ENCODE peak calls at places on chromosomes 7 and 10, in six cellular contexts. A is mammary epithelial cell, Z is upper lobe of left lung, J is AG04450, V is A549, Y is IMR-90. W is an unnamed sample.

GRCh38 chr7:111301891-111302290 is 211.0 kb downstream of the LRRN3 start:
- DNase-seq in A (no peak), Z (no peak), J (no peak), V (no peak), Y (peak; percentile 2), W (no peak)

GRCh38 chr10:101829561-101830315 is 11.5 kb upstream of the OGA start:
- DNase-seq in A (no peak), Z (peak; percentile 87), J (no peak), V (no peak), Y (no peak), W (no peak)

GRCh38 chr7:65269150-65269856 is 104.4 kb upstream of the ZNF92 start:
- DNase-seq in A (peak; percentile 80), Z (no peak), J (peak; percentile 15), V (peak; percentile 97), Y (peak; percentile 58), W (no peak)

GRCh38 chr10:36280886-36281499 is 638.9 kb upstream of the FZD8 start:
- DNase-seq in A (no peak), Z (peak; percentile 2), J (no peak), V (peak; percentile 60), Y (no peak), W (no peak)

GRCh38 chr10:112375721-112376577 is 2.0 kb downstream of the ACSL5 start:
- DNase-seq in A (no peak), Z (peak; percentile 28), J (no peak), V (no peak), Y (peak; percentile 49), W (no peak)

GRCh38 chr10:133325392-133325760 is 11.3 kb downstream of the CALY start:
- DNase-seq in A (no peak), Z (peak; percentile 86), J (no peak), V (no peak), Y (no peak), W (no peak)

GRCh38 chr7:29207023-29207422 is 12.4 kb downstream of the CHN2 start:
- DNase-seq in A (no peak), Z (no peak), J (no peak), V (no peak), Y (no peak), W (no peak)

GRCh38 chr10:123134915-123135414 is 805 bp upstream of the HMX3 start:
- DNase-seq in A (no peak), Z (peak; percentile 77), J (no peak), V (no peak), Y (no peak), W (no peak)

GRCh38 chr10:51103818-51104217 is 29.5 kb downstream of the PRKG1 start:
- DNase-seq in A (peak; percentile 34), Z (no peak), J (no peak), V (no peak), Y (peak; percentile 42), W (no peak)

GRCh38 chr7:92177362-92177761 is 1.6 kb downstream of the LRRD1 start:
- DNase-seq in A (peak; percentile 9), Z (no peak), J (no peak), V (no peak), Y (peak; percentile 70), W (no peak)

GRCh38 chr10:21899736-21900135 is 103.8 kb downstream of the DNAJC1 start:
- DNase-seq in A (no peak), Z (no peak), J (no peak), V (no peak), Y (peak; percentile 19), W (no peak)

GRCh38 chr10:28684986-28685580 is 7.8 kb downstream of the BAMBI start:
- DNase-seq in A (no peak), Z (no peak), J (no peak), V (no peak), Y (no peak), W (peak; percentile 27)

GRCh38 chr10:17655009-17655408 is 11.1 kb downstream of the STAM start:
- DNase-seq in A (no peak), Z (no peak), J (no peak), V (no peak), Y (no peak), W (no peak)
- H3K9me3 ChIP-seq in A (no peaks in the 10 kb centered on the region), Z (no peaks in the 10 kb centered on the region), J (no peaks in the 10 kb centered on the region), V (peaks cover 11% of the 10 kb centered on the region), Y (no peaks in the 10 kb centered on the region), W (no peaks in the 10 kb centered on the region)

DNA sequence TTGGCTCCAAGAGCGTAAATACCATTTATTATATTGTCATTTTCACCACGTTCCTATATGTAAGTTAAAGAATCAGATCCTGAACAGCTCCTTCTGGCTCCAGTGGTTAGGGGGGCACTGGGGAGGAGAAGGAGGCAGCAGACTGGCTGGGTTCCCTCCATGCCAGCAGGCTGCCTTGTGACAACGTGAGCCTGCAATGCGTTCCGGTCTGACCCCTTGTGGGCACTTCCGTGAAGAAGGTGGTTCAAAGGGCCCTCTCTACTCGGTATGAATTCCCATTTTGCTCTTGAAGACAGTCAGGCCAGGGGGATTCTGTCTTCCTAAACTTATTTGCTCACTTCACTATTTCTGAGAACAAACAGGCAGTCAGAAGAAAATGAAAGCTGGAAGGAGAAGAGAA is 253.4 kb downstream of the BMPER start:
- DNase-seq in A (no peak), Z (no peak), J (no peak), V (no peak), Y (peak; percentile 15), W (no peak)
- TF ChIP-seq CTCF in A (no peak), Z (no peak), J (peak; percentile 20), V (no peak), Y (peak; percentile 15), W (no peak)

DNA sequence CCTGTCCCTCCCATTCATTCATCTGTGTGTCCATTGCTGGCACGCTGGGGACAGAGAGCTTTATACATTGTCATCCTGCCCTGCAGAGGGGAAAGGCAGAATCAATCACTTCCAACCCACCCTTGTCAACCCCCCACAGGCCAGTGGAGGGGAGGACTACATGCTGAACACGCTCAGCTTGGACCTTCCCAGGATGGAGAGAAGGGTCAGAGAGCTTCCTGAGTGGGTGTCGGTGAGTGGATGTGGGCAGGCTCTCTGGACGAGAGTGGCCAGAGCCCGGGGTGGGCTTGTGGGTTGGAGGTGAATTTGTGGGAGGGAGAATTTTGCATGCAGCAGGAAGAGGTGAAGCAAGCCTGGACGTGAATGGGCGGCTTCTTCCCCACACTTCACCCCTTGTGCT is 93.9 kb downstream of the DNAJB6 start:
- DNase-seq in A (no peak), Z (no peak), J (no peak), V (no peak), Y (no peak), W (no peak)
- H3K27ac ChIP-seq in A (no peak overlapping the region), Z (no peak overlapping the region), J (no peak overlapping the region), V (no peak overlapping the region), Y (no peak overlapping the region), W (no peak overlapping the region)

DNA sequence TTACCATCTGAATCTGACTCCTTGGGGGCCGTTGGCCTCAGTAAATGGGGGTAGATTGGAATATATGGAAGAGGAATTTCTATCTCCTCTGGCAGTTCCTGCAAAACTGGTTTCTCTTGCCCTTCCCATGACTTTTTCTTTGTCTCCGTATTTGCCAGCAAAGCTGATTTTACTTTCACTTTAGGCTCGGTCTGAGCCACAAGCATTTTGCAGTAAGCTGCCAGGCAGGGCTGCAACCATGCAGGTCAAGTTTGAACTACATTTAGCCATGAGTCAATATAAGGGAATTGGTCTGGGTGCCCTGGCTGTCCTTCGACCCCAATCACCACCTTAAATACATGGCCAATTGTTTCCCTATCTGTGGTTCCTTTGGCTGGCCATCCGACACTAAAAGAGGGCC is 104.3 kb downstream of the TRIM24 start:
- DNase-seq in A (peak; percentile 25), Z (no peak), J (no peak), V (no peak), Y (no peak), W (no peak)
- H3K9me3 ChIP-seq in A (peaks cover 14% of the 10 kb centered on the region), Z (peaks cover 7% of the 10 kb centered on the region), J (peaks cover 33% of the 10 kb centered on the region), V (peaks cover 25% of the 10 kb centered on the region), Y (peaks cover 24% of the 10 kb centered on the region), W (peaks cover 19% of the 10 kb centered on the region)